ENCODE peak calls at places on chromosomes 4 and X, in eight cellular contexts. Y, H, B, O, Q, T, W and E are unnamed samples.

GRCh38 chrX:136619889-136620505 is 28.0 kb upstream of the CD40LG start:
- DNase-seq in Y (no peak), H (no peak), B (no peak), O (no peak), Q (no peak), T (no peak), W (no peak), E (no peak)

GRCh38 chrX:123085311-123085940 is 98.7 kb upstream of the GRIA3 start:
- DNase-seq in Y (no peak), H (no peak), B (no peak), O (no peak), Q (no peak), T (no peak), W (no peak), E (no peak)

GRCh38 chrX:24200133-24200532 is 50.6 kb downstream of the ZFX start:
- DNase-seq in Y (no peak), H (no peak), B (no peak), O (no peak), Q (no peak), T (no peak), W (no peak), E (no peak)

GRCh38 chrX:53599781-53600396 is 86.6 kb downstream of the HUWE1 start:
- DNase-seq in Y (no peak), H (no peak), B (no peak), O (no peak), Q (no peak), T (no peak), W (peak), E (no peak)

GRCh38 chrX:74536142-74537010 is 78.0 kb downstream of the RLIM start:
- DNase-seq in Y (peak), H (no peak), B (no peak), O (peak), Q (peak), T (peak), W (peak), E (peak)

GRCh38 chrX:3811331-3812311 is 98.2 kb upstream of the PRKX start:
- DNase-seq in Y (no peak), H (no peak), B (no peak), O (peak), Q (peak), T (peak), W (peak), E (no peak)

GRCh38 chr4:69910016-69910782 is 20.7 kb upstream of the CSN1S1 start:
- DNase-seq in Y (no peak), H (no peak), B (no peak), O (no peak), Q (peak), T (no peak), W (peak), E (no peak)

GRCh38 chr4:2194556-2194955 is 47.4 kb downstream of the HAUS3 start:
- DNase-seq in Y (no peak), H (no peak), B (no peak), O (no peak), Q (no peak), T (no peak), W (peak), E (no peak)

GRCh38 chr4:88320780-88321373 is 36.5 kb upstream of the PPM1K start:
- DNase-seq in Y (no peak), H (peak), B (no peak), O (no peak), Q (peak), T (no peak), W (peak), E (no peak)

GRCh38 chrX:56228914-56229313 is 3.2 kb upstream of the KLF8 start:
- DNase-seq in Y (no peak), H (no peak), B (no peak), O (no peak), Q (no peak), T (no peak), W (no peak), E (no peak)

GRCh38 chrX:150982786-150983525 is at the start of gene HMGB3:
- DNase-seq in Y (peak), H (peak), B (peak), O (peak), Q (peak), T (peak), W (peak), E (peak)

GRCh38 chr4:152107736-152108500 is 347.1 kb upstream of the GATB start:
- DNase-seq in Y (no peak), H (no peak), B (no peak), O (no peak), Q (no peak), T (no peak), W (no peak), E (peak)

GRCh38 chrX:17812763-17813162 is 48.3 kb downstream of the RAI2 start:
- DNase-seq in Y (no peak), H (no peak), B (no peak), O (no peak), Q (peak), T (no peak), W (no peak), E (no peak)

GRCh38 chrX:40153335-40154221 is 55.8 kb upstream of the BCOR start:
- DNase-seq in Y (no peak), H (no peak), B (no peak), O (peak), Q (peak), T (peak), W (no peak), E (peak)

GRCh38 chrX:112636288-112636687 is 43.5 kb downstream of the LHFPL1 start:
- DNase-seq in Y (no peak), H (no peak), B (no peak), O (no peak), Q (peak), T (no peak), W (peak), E (no peak)

GRCh38 chr4:159594576-159594975 is 491.7 kb downstream of the RAPGEF2 start:
- DNase-seq in Y (no peak), H (no peak), B (no peak), O (no peak), Q (no peak), T (no peak), W (no peak), E (no peak)